ENCODE peak calls at places on chromosomes 11 and 22, in seven cellular contexts. One of them, this sample, is unnamed.

GRCh38 chr11:64864473-64865285 is 13.7 kb downstream of the EHD1 start:
- DNase-seq in T follicular helper cell: no peak
- DNase-seq in stimulated activated CD8-positive, alpha-beta memory T cell treated with anti-CD3 and anti-CD28 coated beads, Interleukin-15, amount 100 ng/mL, for 1 hour: no peak
- DNase-seq in tibial artery: peak
- DNase-seq in LHCN-M2: peak
- DNase-seq in pancreas: peak
- DNase-seq in IMR-90: peak
- DNase-seq in this sample: peak

GRCh38 chr11:118415739-118416068 is 14.3 kb downstream of the ATP5MG start:
- DNase-seq in LHCN-M2: peak
- DNase-seq in T follicular helper cell: no peak
- DNase-seq in IMR-90: peak
- DNase-seq in stimulated activated CD8-positive, alpha-beta memory T cell treated with anti-CD3 and anti-CD28 coated beads, Interleukin-15, amount 100 ng/mL, for 1 hour: no peak
- DNase-seq in tibial artery: peak
- DNase-seq in pancreas: no peak
- DNase-seq in this sample: peak

GRCh38 chr22:30453731-30454510 is 17.9 kb downstream of the SEC14L3 start:
- DNase-seq in stimulated activated CD8-positive, alpha-beta memory T cell treated with anti-CD3 and anti-CD28 coated beads, Interleukin-15, amount 100 ng/mL, for 1 hour: no peak
- DNase-seq in T follicular helper cell: no peak
- DNase-seq in pancreas: no peak
- DNase-seq in IMR-90: no peak
- DNase-seq in tibial artery: no peak
- DNase-seq in LHCN-M2: no peak
- DNase-seq in this sample: no peak

GRCh38 chr22:20118572-20119020 is 1.6 kb upstream of the TRMT2A start:
- DNase-seq in LHCN-M2: no peak
- DNase-seq in T follicular helper cell: no peak
- DNase-seq in tibial artery: no peak
- DNase-seq in pancreas: no peak
- DNase-seq in stimulated activated CD8-positive, alpha-beta memory T cell treated with anti-CD3 and anti-CD28 coated beads, Interleukin-15, amount 100 ng/mL, for 1 hour: no peak
- DNase-seq in IMR-90: no peak
- DNase-seq in this sample: no peak

GRCh38 chr11:31636983-31637382 is 127.4 kb downstream of the ELP4 start:
- DNase-seq in tibial artery: no peak
- DNase-seq in stimulated activated CD8-positive, alpha-beta memory T cell treated with anti-CD3 and anti-CD28 coated beads, Interleukin-15, amount 100 ng/mL, for 1 hour: no peak
- DNase-seq in T follicular helper cell: no peak
- DNase-seq in LHCN-M2: no peak
- DNase-seq in IMR-90: no peak
- DNase-seq in pancreas: no peak
- DNase-seq in this sample: no peak

GRCh38 chr11:31810779-31811647 is at the start of gene PAX6:
- DNase-seq in tibial artery: no peak
- DNase-seq in IMR-90: peak
- DNase-seq in T follicular helper cell: no peak
- DNase-seq in stimulated activated CD8-positive, alpha-beta memory T cell treated with anti-CD3 and anti-CD28 coated beads, Interleukin-15, amount 100 ng/mL, for 1 hour: no peak
- DNase-seq in pancreas: peak
- DNase-seq in LHCN-M2: peak
- DNase-seq in this sample: no peak

GRCh38 chr22:29208879-29209623 is 3.4 kb downstream of the EMID1 start:
- DNase-seq in pancreas: no peak
- DNase-seq in LHCN-M2: no peak
- DNase-seq in tibial artery: peak
- DNase-seq in T follicular helper cell: no peak
- DNase-seq in stimulated activated CD8-positive, alpha-beta memory T cell treated with anti-CD3 and anti-CD28 coated beads, Interleukin-15, amount 100 ng/mL, for 1 hour: no peak
- DNase-seq in IMR-90: no peak
- DNase-seq in this sample: no peak

GRCh38 chr11:45089251-45089650 is 57.2 kb upstream of the PRDM11 start:
- DNase-seq in pancreas: peak
- DNase-seq in T follicular helper cell: no peak
- DNase-seq in stimulated activated CD8-positive, alpha-beta memory T cell treated with anti-CD3 and anti-CD28 coated beads, Interleukin-15, amount 100 ng/mL, for 1 hour: no peak
- DNase-seq in tibial artery: peak
- DNase-seq in IMR-90: peak
- DNase-seq in LHCN-M2: peak
- DNase-seq in this sample: peak

GRCh38 chr11:134566311-134566710 is 154.3 kb upstream of the B3GAT1 start:
- DNase-seq in tibial artery: no peak
- DNase-seq in LHCN-M2: no peak
- DNase-seq in pancreas: no peak
- DNase-seq in stimulated activated CD8-positive, alpha-beta memory T cell treated with anti-CD3 and anti-CD28 coated beads, Interleukin-15, amount 100 ng/mL, for 1 hour: no peak
- DNase-seq in IMR-90: no peak
- DNase-seq in T follicular helper cell: no peak
- DNase-seq in this sample: no peak

GRCh38 chr22:23226497-23226850 is 46.2 kb downstream of the BCR start:
- DNase-seq in stimulated activated CD8-positive, alpha-beta memory T cell treated with anti-CD3 and anti-CD28 coated beads, Interleukin-15, amount 100 ng/mL, for 1 hour: no peak
- DNase-seq in pancreas: no peak
- DNase-seq in tibial artery: no peak
- DNase-seq in IMR-90: no peak
- DNase-seq in T follicular helper cell: no peak
- DNase-seq in LHCN-M2: peak
- DNase-seq in this sample: no peak

GRCh38 chr11:45374632-45375031 is 88.5 kb upstream of the SYT13 start:
- DNase-seq in LHCN-M2: no peak
- DNase-seq in T follicular helper cell: no peak
- DNase-seq in pancreas: no peak
- DNase-seq in IMR-90: no peak
- DNase-seq in tibial artery: no peak
- DNase-seq in stimulated activated CD8-positive, alpha-beta memory T cell treated with anti-CD3 and anti-CD28 coated beads, Interleukin-15, amount 100 ng/mL, for 1 hour: no peak
- DNase-seq in this sample: no peak